ENCODE peak calls at places on chromosomes 11 and 22, in nine cellular contexts. One of them, this sample, is unnamed.

GRCh38 chr11:58594826-58595225 is 16.0 kb downstream of the ZFP91 start:
- DNase-seq in psoas muscle: no peak
- DNase-seq in NCI-H774: no peak
- DNase-seq in ELF-1: no peak
- DNase-seq in activated CD8-positive, alpha-beta T cell treated with anti-CD3 and anti-CD28 coated beads for 36 hours: no peak
- DNase-seq in NCI-H1105: no peak
- DNase-seq in mesendoderm: no peak
- DNase-seq in sciatic nerve: no peak
- DNase-seq in B cell: no peak
- DNase-seq in this sample: no peak

GRCh38 chr11:105553015-105553414 is 56.9 kb upstream of the GRIA4 start:
- DNase-seq in psoas muscle: no peak
- DNase-seq in B cell: no peak
- DNase-seq in NCI-H1105: no peak
- DNase-seq in ELF-1: peak
- DNase-seq in NCI-H774: no peak
- DNase-seq in sciatic nerve: no peak
- DNase-seq in mesendoderm: no peak
- DNase-seq in activated CD8-positive, alpha-beta T cell treated with anti-CD3 and anti-CD28 coated beads for 36 hours: no peak
- DNase-seq in this sample: no peak

GRCh38 chr22:48393041-48393370 is 1434.7 kb downstream of the BRD1 start:
- DNase-seq in sciatic nerve: no peak
- DNase-seq in mesendoderm: no peak
- DNase-seq in NCI-H1105: no peak
- DNase-seq in psoas muscle: no peak
- DNase-seq in B cell: no peak
- DNase-seq in activated CD8-positive, alpha-beta T cell treated with anti-CD3 and anti-CD28 coated beads for 36 hours: no peak
- DNase-seq in ELF-1: no peak
- DNase-seq in NCI-H774: no peak
- DNase-seq in this sample: no peak

GRCh38 chr11:118224512-118225180 is at the start of gene JAML:
- DNase-seq in sciatic nerve: no peak
- DNase-seq in activated CD8-positive, alpha-beta T cell treated with anti-CD3 and anti-CD28 coated beads for 36 hours: peak
- DNase-seq in mesendoderm: no peak
- DNase-seq in psoas muscle: no peak
- DNase-seq in NCI-H774: no peak
- DNase-seq in B cell: peak
- DNase-seq in ELF-1: no peak
- DNase-seq in NCI-H1105: no peak
- DNase-seq in this sample: peak

GRCh38 chr11:66593650-66594049 is 665 bp downstream of the CCS start:
- DNase-seq in NCI-H774: no peak
- DNase-seq in activated CD8-positive, alpha-beta T cell treated with anti-CD3 and anti-CD28 coated beads for 36 hours: no peak
- DNase-seq in mesendoderm: no peak
- DNase-seq in sciatic nerve: no peak
- DNase-seq in NCI-H1105: no peak
- DNase-seq in psoas muscle: no peak
- DNase-seq in B cell: no peak
- DNase-seq in ELF-1: no peak
- DNase-seq in this sample: no peak

GRCh38 chr22:45844949-45845613 is 131.9 kb downstream of the WNT7B start:
- DNase-seq in NCI-H1105: no peak
- DNase-seq in mesendoderm: peak
- DNase-seq in psoas muscle: no peak
- DNase-seq in B cell: no peak
- DNase-seq in sciatic nerve: no peak
- DNase-seq in ELF-1: no peak
- DNase-seq in NCI-H774: no peak
- DNase-seq in activated CD8-positive, alpha-beta T cell treated with anti-CD3 and anti-CD28 coated beads for 36 hours: no peak
- DNase-seq in this sample: no peak

GRCh38 chr11:96338910-96339703 is 3.9 kb downstream of the MAML2 start:
- DNase-seq in activated CD8-positive, alpha-beta T cell treated with anti-CD3 and anti-CD28 coated beads for 36 hours: peak
- DNase-seq in NCI-H1105: no peak
- DNase-seq in psoas muscle: peak
- DNase-seq in sciatic nerve: peak
- DNase-seq in ELF-1: no peak
- DNase-seq in mesendoderm: peak
- DNase-seq in NCI-H774: no peak
- DNase-seq in B cell: peak
- DNase-seq in this sample: peak

GRCh38 chr11:90849278-90849677 is 626.4 kb upstream of the CHORDC1 start:
- DNase-seq in sciatic nerve: no peak
- DNase-seq in psoas muscle: no peak
- DNase-seq in B cell: no peak
- DNase-seq in NCI-H774: no peak
- DNase-seq in NCI-H1105: no peak
- DNase-seq in activated CD8-positive, alpha-beta T cell treated with anti-CD3 and anti-CD28 coated beads for 36 hours: no peak
- DNase-seq in mesendoderm: no peak
- DNase-seq in ELF-1: no peak
- DNase-seq in this sample: no peak

GRCh38 chr11:26187639-26188038 is 144.3 kb upstream of the ANO3 start:
- DNase-seq in psoas muscle: no peak
- DNase-seq in activated CD8-positive, alpha-beta T cell treated with anti-CD3 and anti-CD28 coated beads for 36 hours: no peak
- DNase-seq in ELF-1: no peak
- DNase-seq in NCI-H774: no peak
- DNase-seq in B cell: no peak
- DNase-seq in sciatic nerve: no peak
- DNase-seq in NCI-H1105: no peak
- DNase-seq in mesendoderm: peak
- DNase-seq in this sample: peak

GRCh38 chr22:31973739-31974138 is 29.4 kb downstream of the YWHAH start:
- DNase-seq in mesendoderm: no peak
- DNase-seq in ELF-1: no peak
- DNase-seq in psoas muscle: no peak
- DNase-seq in B cell: no peak
- DNase-seq in activated CD8-positive, alpha-beta T cell treated with anti-CD3 and anti-CD28 coated beads for 36 hours: no peak
- DNase-seq in NCI-H774: no peak
- DNase-seq in sciatic nerve: no peak
- DNase-seq in NCI-H1105: no peak
- DNase-seq in this sample: no peak

GRCh38 chr11:45949992-45950407 is 27.5 kb downstream of the LARGE2 start:
- DNase-seq in psoas muscle: no peak
- DNase-seq in mesendoderm: no peak
- DNase-seq in NCI-H774: no peak
- DNase-seq in NCI-H1105: no peak
- DNase-seq in sciatic nerve: no peak
- DNase-seq in ELF-1: no peak
- DNase-seq in B cell: no peak
- DNase-seq in activated CD8-positive, alpha-beta T cell treated with anti-CD3 and anti-CD28 coated beads for 36 hours: no peak
- DNase-seq in this sample: no peak

GRCh38 chr11:66815646-66816045 is 27.6 kb upstream of the RCE1 start:
- DNase-seq in NCI-H774: no peak
- DNase-seq in NCI-H1105: no peak
- DNase-seq in activated CD8-positive, alpha-beta T cell treated with anti-CD3 and anti-CD28 coated beads for 36 hours: no peak
- DNase-seq in ELF-1: no peak
- DNase-seq in psoas muscle: no peak
- DNase-seq in B cell: no peak
- DNase-seq in mesendoderm: no peak
- DNase-seq in sciatic nerve: no peak
- DNase-seq in this sample: no peak

This sample was measured in NB4.